ENCODE peak calls at places on chromosomes 6 and 20, in four cellular contexts. F is mesendoderm, V is colonic mucosa, O is MM.1S. L is an unnamed sample. For H3K36me3, the result is how much of the 10 kb centered on the place peaks cover.

GRCh38 chr6:136072691-136073090 is 177.4 kb downstream of the MTFR2 start:
- DNase-seq in O (no peak), F (no peak), V (no peak), L (no peak)

GRCh38 chr6:7691675-7692452 is 34.0 kb upstream of the BMP6 start:
- DNase-seq in F (peak), V (peak), O (no peak), L (no peak)

GRCh38 chr6:124430741-124431140 is 531.5 kb upstream of the RNF217 start:
- DNase-seq in V (no peak), F (no peak), O (no peak), L (no peak)

GRCh38 chr6:149441740-149442139 is 41.7 kb downstream of the SUMO4 start:
- DNase-seq in F (no peak), O (no peak), V (no peak), L (no peak)

GRCh38 chr20:46108435-46108841 is 9.7 kb upstream of the CD40 start:
- DNase-seq in F (no peak), O (peak), V (no peak), L (no peak)

GRCh38 chr6:143784316-143784715 is 58.8 kb upstream of the LTV1 start:
- DNase-seq in V (no peak), F (no peak), O (no peak), L (no peak)

GRCh38 chr20:64001607-64002011 is 20.7 kb downstream of the PRPF6 start:
- DNase-seq in O (no peak), F (no peak), V (no peak), L (no peak)

GRCh38 chr6:47196113-47196512 is 113.6 kb downstream of the TNFRSF21 start:
- DNase-seq in F (no peak), V (no peak), O (no peak), L (no peak)

GRCh38 chr20:11027224-11027623 is 353.4 kb upstream of the JAG1 start:
- DNase-seq in F (no peak), O (no peak), V (no peak), L (no peak)

GRCh38 chr6:7108964-7109836 is 1.4 kb downstream of the RREB1 start:
- DNase-seq in V (peak), O (peak), F (peak), L (peak)

DNA sequence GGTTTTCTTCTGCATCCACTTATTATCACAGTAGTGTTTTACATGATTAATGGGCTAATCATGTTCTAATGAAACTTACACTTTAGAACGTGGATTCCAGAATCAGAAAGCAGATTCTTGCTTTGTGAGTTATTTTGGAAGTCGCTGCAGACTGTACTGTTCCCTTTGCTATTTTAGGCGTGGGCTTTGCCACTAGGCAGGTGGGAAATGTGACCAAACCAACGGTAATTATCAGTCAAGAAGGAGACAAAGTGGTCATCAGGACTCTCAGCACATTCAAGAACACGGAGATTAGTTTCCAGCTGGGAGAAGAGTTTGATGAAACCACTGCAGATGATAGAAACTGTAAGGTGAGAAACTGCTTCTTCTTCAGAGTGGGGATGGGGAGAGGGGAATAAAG is 598 bp downstream of the FABP7 start:
- DNase-seq in F (peak), V (no peak), O (no peak), L (no peak)
- H3K4me3 ChIP-seq in F (no peak), V (no peak), O (no peak), L (no peak)

GRCh38 chr6:33698494-33698893 is 13.0 kb downstream of the UQCC2 start:
- DNase-seq in F (no peak), O (no peak), V (no peak), L (no peak)
- H3K36me3 ChIP-seq in F (under half), O (under half), V (under half), L (under half)

GRCh38 chr20:62577447-62577846 is 64.9 kb upstream of the SLCO4A1 start:
- DNase-seq in F (no peak), V (peak), O (no peak), L (no peak)

GRCh38 chr20:62574612-62574993 is 67.7 kb upstream of the SLCO4A1 start:
- DNase-seq in O (no peak), F (no peak), V (no peak), L (no peak)

GRCh38 chr20:62573856-62574611 is 68.3 kb upstream of the SLCO4A1 start:
- DNase-seq in V (no peak), F (no peak), O (no peak), L (no peak)

GRCh38 chr20:62576815-62577214 is 65.5 kb upstream of the SLCO4A1 start:
- DNase-seq in V (no peak), O (no peak), F (peak), L (no peak)

GRCh38 chr20:62575976-62576722 is 66.2 kb upstream of the SLCO4A1 start:
- DNase-seq in O (no peak), V (no peak), F (no peak), L (no peak)
- H3K4me3 ChIP-seq in O (no peak), V (no peak), F (no peak), L (no peak)

DNA sequence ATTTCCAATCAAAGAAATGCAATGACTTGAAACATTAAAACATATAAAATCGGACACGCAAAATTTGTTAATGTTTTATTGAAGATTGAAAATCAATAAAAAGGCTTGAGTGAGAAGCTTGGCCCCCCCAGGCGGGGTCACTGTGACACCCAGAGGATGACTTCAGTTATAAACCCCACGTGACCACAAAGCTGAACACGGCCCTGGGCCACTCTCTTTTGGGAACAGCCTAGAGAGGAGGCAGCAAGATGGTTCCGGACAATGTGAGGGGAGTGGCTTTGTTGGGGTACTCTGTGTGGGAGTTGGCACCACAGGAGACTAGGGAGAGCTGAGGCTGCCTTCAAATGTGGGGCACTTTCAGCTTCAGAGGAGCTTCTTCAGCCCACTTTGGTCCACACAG is 172.5 kb downstream of the LRFN2 start:
- DNase-seq in F (no peak), V (no peak), O (no peak), L (no peak)
- H3K36me3 ChIP-seq in F (under half), V (under half), O (under half), L (under half)

GRCh38 chr6:38262609-38263008 is 377.1 kb downstream of the BTBD9 start:
- DNase-seq in O (no peak), F (no peak), V (no peak), L (no peak)

GRCh38 chr6:38261626-38262025 is 378.1 kb downstream of the BTBD9 start:
- DNase-seq in O (no peak), F (no peak), V (no peak), L (no peak)

GRCh38 chr6:38264605-38265004 is 375.1 kb downstream of the BTBD9 start:
- DNase-seq in V (no peak), O (no peak), F (peak), L (no peak)

GRCh38 chr6:38259736-38260135 is 380.0 kb downstream of the BTBD9 start:
- DNase-seq in F (no peak), O (no peak), V (no peak), L (no peak)

GRCh38 chr6:38262041-38262440 is 377.7 kb downstream of the BTBD9 start:
- DNase-seq in F (peak), V (no peak), O (no peak), L (no peak)
- H3K4me3 ChIP-seq in F (no peak), V (no peak), O (no peak), L (no peak)

L was measured in CD4-positive, CD25-positive, alpha-beta regulatory T cell.